ENCODE peak calls at places on chromosome 1, in six cellular contexts. One of them, this sample, is unnamed.

GRCh38 chr1:152506899-152507498 is 3.6 kb upstream of the LCE5A start:
- DNase-seq in activated gamma-delta T cell: no peak
- DNase-seq in transverse colon: no peak
- DNase-seq in stimulated activated CD4-positive, alpha-beta T cell treated with anti-CD3 and anti-CD28 coated beads, Interleukin-2, amount 100 ng/mL, for 48 hours: no peak
- DNase-seq in anterior cingulate cortex: no peak
- DNase-seq in AG09319: no peak
- DNase-seq in this sample: no peak

GRCh38 chr1:36285450-36286101 is 20.6 kb upstream of the SH3D21 start:
- DNase-seq in activated gamma-delta T cell: no peak
- DNase-seq in stimulated activated CD4-positive, alpha-beta T cell treated with anti-CD3 and anti-CD28 coated beads, Interleukin-2, amount 100 ng/mL, for 48 hours: peak; percentile 60
- DNase-seq in AG09319: peak; percentile 76
- DNase-seq in transverse colon: peak; percentile 61
- DNase-seq in anterior cingulate cortex: no peak
- DNase-seq in this sample: peak; percentile 67

GRCh38 chr1:26938004-26938658 is 16.6 kb downstream of the NUDC start:
- DNase-seq in anterior cingulate cortex: no peak
- DNase-seq in activated gamma-delta T cell: no peak
- DNase-seq in transverse colon: no peak
- DNase-seq in AG09319: no peak
- DNase-seq in stimulated activated CD4-positive, alpha-beta T cell treated with anti-CD3 and anti-CD28 coated beads, Interleukin-2, amount 100 ng/mL, for 48 hours: no peak
- DNase-seq in this sample: no peak

GRCh38 chr1:11062965-11063401 is 3.2 kb upstream of the SRM start:
- DNase-seq in AG09319: no peak
- DNase-seq in activated gamma-delta T cell: no peak
- DNase-seq in stimulated activated CD4-positive, alpha-beta T cell treated with anti-CD3 and anti-CD28 coated beads, Interleukin-2, amount 100 ng/mL, for 48 hours: no peak
- DNase-seq in anterior cingulate cortex: no peak
- DNase-seq in transverse colon: no peak
- DNase-seq in this sample: peak; percentile 79

GRCh38 chr1:200802865-200803512 is 64.3 kb downstream of the CAMSAP2 start:
- DNase-seq in activated gamma-delta T cell: no peak
- DNase-seq in transverse colon: peak; percentile 83
- DNase-seq in AG09319: peak; percentile 49
- DNase-seq in anterior cingulate cortex: no peak
- DNase-seq in stimulated activated CD4-positive, alpha-beta T cell treated with anti-CD3 and anti-CD28 coated beads, Interleukin-2, amount 100 ng/mL, for 48 hours: peak; percentile 66
- DNase-seq in this sample: peak; percentile 19

GRCh38 chr1:41155105-41155504 is 87.0 kb downstream of the SCMH1 start:
- DNase-seq in transverse colon: no peak
- DNase-seq in activated gamma-delta T cell: no peak
- DNase-seq in stimulated activated CD4-positive, alpha-beta T cell treated with anti-CD3 and anti-CD28 coated beads, Interleukin-2, amount 100 ng/mL, for 48 hours: no peak
- DNase-seq in anterior cingulate cortex: no peak
- DNase-seq in AG09319: no peak
- DNase-seq in this sample: no peak

GRCh38 chr1:200150721-200151120 is 123.2 kb downstream of the NR5A2 start:
- DNase-seq in activated gamma-delta T cell: no peak
- DNase-seq in anterior cingulate cortex: no peak
- DNase-seq in stimulated activated CD4-positive, alpha-beta T cell treated with anti-CD3 and anti-CD28 coated beads, Interleukin-2, amount 100 ng/mL, for 48 hours: no peak
- DNase-seq in AG09319: no peak
- DNase-seq in transverse colon: no peak
- DNase-seq in this sample: peak; percentile 29

GRCh38 chr1:1664941-1665814 is 6.4 kb upstream of the CDK11B start:
- DNase-seq in transverse colon: no peak
- DNase-seq in AG09319: no peak
- DNase-seq in stimulated activated CD4-positive, alpha-beta T cell treated with anti-CD3 and anti-CD28 coated beads, Interleukin-2, amount 100 ng/mL, for 48 hours: no peak
- DNase-seq in activated gamma-delta T cell: no peak
- DNase-seq in anterior cingulate cortex: no peak
- DNase-seq in this sample: no peak

GRCh38 chr1:223846668-223847007 is 891 bp upstream of the TP53BP2 start:
- DNase-seq in activated gamma-delta T cell: no peak
- DNase-seq in anterior cingulate cortex: no peak
- DNase-seq in AG09319: no peak
- DNase-seq in transverse colon: peak; percentile 28
- DNase-seq in stimulated activated CD4-positive, alpha-beta T cell treated with anti-CD3 and anti-CD28 coated beads, Interleukin-2, amount 100 ng/mL, for 48 hours: no peak
- DNase-seq in this sample: no peak